ENCODE peak calls at places on chromosomes 2 and 18, in four cellular contexts. U is GM12878, C is HepG2, Q is K562. I is an unnamed sample.

GRCh38 chr2:18346364-18346763 is 214.1 kb downstream of the RDH14 start:
- DNase-seq in U (no peak), C (no peak), Q (no peak), I (no peak)

GRCh38 chr2:129193961-129194360 is 785.5 kb upstream of the RAB6C start:
- DNase-seq in U (no peak), C (no peak), Q (no peak), I (no peak)

GRCh38 chr2:174951746-174952145 is 53.4 kb downstream of the CHN1 start:
- DNase-seq in U (no peak), C (no peak), Q (no peak), I (no peak)

GRCh38 chr2:151560289-151560688 is 150.6 kb downstream of the RIF1 start:
- DNase-seq in U (no peak), C (no peak), Q (no peak), I (no peak)

GRCh38 chr18:59517446-59518171 is 158.5 kb upstream of the LMAN1 start:
- DNase-seq in U (no peak), C (peak), Q (no peak), I (peak)

GRCh38 chr2:122145805-122146204 is 390.4 kb downstream of the TSN start:
- DNase-seq in U (no peak), C (no peak), Q (no peak), I (no peak)

GRCh38 chr2:10912076-10912731 is 470 bp downstream of the KCNF1 start:
- DNase-seq in U (no peak), C (no peak), Q (no peak), I (no peak)

GRCh38 chr18:24862225-24862893 is 401.9 kb downstream of the HRH4 start:
- DNase-seq in U (no peak), C (no peak), Q (no peak), I (no peak)

GRCh38 chr2:219752731-219753130 is 125.3 kb downstream of the SLC4A3 start:
- DNase-seq in U (no peak), C (no peak), Q (no peak), I (no peak)

GRCh38 chr2:85956647-85957039 is 67.9 kb upstream of the ST3GAL5 start:
- DNase-seq in U (no peak), C (no peak), Q (no peak), I (no peak)

GRCh38 chr2:236663671-236664101 is 94.1 kb downstream of the ACKR3 start:
- DNase-seq in U (no peak), C (no peak), Q (no peak), I (no peak)

GRCh38 chr18:7168408-7168807 is 50.8 kb upstream of the LAMA1 start:
- DNase-seq in U (no peak), C (no peak), Q (no peak), I (no peak)

GRCh38 chr2:43714164-43714563 is 37.9 kb upstream of the C1GALT1C1L start:
- DNase-seq in U (no peak), C (no peak), Q (no peak), I (no peak)

GRCh38 chr2:120765911-120766757 is 30.5 kb downstream of the GLI2 start:
- DNase-seq in U (no peak), C (no peak), Q (no peak), I (no peak)

GRCh38 chr18:6465281-6465680 is 50.6 kb upstream of the L3MBTL4 start:
- DNase-seq in U (no peak), C (no peak), Q (no peak), I (no peak)

GRCh38 chr2:23595021-23595420 is 210.0 kb downstream of the KLHL29 start:
- DNase-seq in U (no peak), C (no peak), Q (no peak), I (no peak)

GRCh38 chr2:45778720-45779171 is 127.3 kb downstream of the PRKCE start:
- DNase-seq in U (peak), C (peak), Q (peak), I (peak)

GRCh38 chr18:2910751-2911425 is 64.1 kb downstream of the EMILIN2 start:
- DNase-seq in U (no peak), C (no peak), Q (no peak), I (no peak)

GRCh38 chr2:151228847-151229497 is 32.7 kb downstream of the RBM43 start:
- DNase-seq in U (no peak), C (no peak), Q (no peak), I (no peak)

GRCh38 chr2:130243359-130243758 is 45.1 kb upstream of the TUBA3E start:
- DNase-seq in U (no peak), C (no peak), Q (no peak), I (no peak)

GRCh38 chr2:229118336-229118735 is 152.8 kb downstream of the PID1 start:
- DNase-seq in U (no peak), C (no peak), Q (no peak), I (no peak)

GRCh38 chr18:23998811-23999210 is 15.7 kb upstream of the TTC39C start:
- DNase-seq in U (no peak), C (peak), Q (no peak), I (no peak)

GRCh38 chr18:59908790-59909189 is 9.0 kb downstream of the PMAIP1 start:
- DNase-seq in U (no peak), C (no peak), Q (no peak), I (no peak)

GRCh38 chr18:42196651-42197050 is 241.6 kb downstream of the PIK3C3 start:
- DNase-seq in U (no peak), C (no peak), Q (no peak), I (no peak)

GRCh38 chr18:39667905-39668304 is 2102.3 kb upstream of the CELF4 start:
- DNase-seq in U (no peak), C (no peak), Q (no peak), I (no peak)

GRCh38 chr2:235148201-235149170 is 196.7 kb downstream of the SH3BP4 start:
- DNase-seq in U (no peak), C (no peak), Q (no peak), I (no peak)

GRCh38 chr2:19336781-19337180 is 21.6 kb downstream of the OSR1 start:
- DNase-seq in U (no peak), C (no peak), Q (no peak), I (no peak)

GRCh38 chr2:33672389-33672788 is 73.3 kb upstream of the FAM98A start:
- DNase-seq in U (no peak), C (no peak), Q (no peak), I (no peak)

GRCh38 chr2:64442801-64443429 is 11.0 kb upstream of the LGALSL start:
- DNase-seq in U (no peak), C (no peak), Q (no peak), I (no peak)

GRCh38 chr2:124668161-124668560 is 643.1 kb downstream of the CNTNAP5 start:
- DNase-seq in U (no peak), C (no peak), Q (no peak), I (no peak)

GRCh38 chr2:223967981-223968380 is 10.7 kb downstream of the MRPL44 start:
- DNase-seq in U (no peak), C (no peak), Q (no peak), I (no peak)

GRCh38 chr2:53407363-53408080 is 360.1 kb upstream of the CHAC2 start:
- DNase-seq in U (no peak), C (no peak), Q (no peak), I (no peak)

GRCh38 chr2:110858135-110858737 is 125.9 kb downstream of the ACOXL start:
- DNase-seq in U (peak), C (no peak), Q (no peak), I (no peak)

GRCh38 chr18:74873629-74874028 is 276.0 kb downstream of the ZNF407 start:
- DNase-seq in U (no peak), C (no peak), Q (no peak), I (no peak)

GRCh38 chr2:60337142-60337497 is 216.3 kb downstream of the BCL11A start:
- DNase-seq in U (no peak), C (no peak), Q (no peak), I (no peak)

GRCh38 chr2:59413751-59414570 is 1139.5 kb downstream of the BCL11A start:
- DNase-seq in U (no peak), C (no peak), Q (no peak), I (no peak)

GRCh38 chr2:113138428-113139322 is 11.3 kb downstream of the IL1RN start:
- DNase-seq in U (peak), C (peak), Q (peak), I (peak)

DNA sequence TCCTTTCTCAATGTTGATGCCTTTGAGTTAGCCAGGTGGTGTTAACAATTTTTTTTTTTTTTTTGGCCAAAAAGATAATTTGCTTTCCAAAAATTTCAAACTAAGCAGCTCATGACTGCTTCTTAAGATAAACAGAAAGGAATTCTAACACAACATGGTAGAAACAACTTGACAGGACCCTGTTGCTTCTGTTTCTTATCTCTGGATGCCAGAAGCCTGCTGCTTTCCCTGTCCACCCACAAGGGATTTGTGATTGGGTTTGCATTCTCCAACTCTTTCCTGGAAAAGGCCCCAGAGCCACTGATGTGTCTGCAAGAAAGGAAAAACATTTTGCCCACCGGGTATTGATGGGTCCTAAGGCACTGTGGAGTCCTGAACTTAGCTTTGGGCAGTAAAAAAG is 217.2 kb upstream of the PKDCC start:
- DNase-seq in U (no peak), C (no peak), Q (peak), I (no peak)
- TF ChIP-seq TARDBP in U (no peak), C (no peak), Q (no peak), I (no peak)

DNA sequence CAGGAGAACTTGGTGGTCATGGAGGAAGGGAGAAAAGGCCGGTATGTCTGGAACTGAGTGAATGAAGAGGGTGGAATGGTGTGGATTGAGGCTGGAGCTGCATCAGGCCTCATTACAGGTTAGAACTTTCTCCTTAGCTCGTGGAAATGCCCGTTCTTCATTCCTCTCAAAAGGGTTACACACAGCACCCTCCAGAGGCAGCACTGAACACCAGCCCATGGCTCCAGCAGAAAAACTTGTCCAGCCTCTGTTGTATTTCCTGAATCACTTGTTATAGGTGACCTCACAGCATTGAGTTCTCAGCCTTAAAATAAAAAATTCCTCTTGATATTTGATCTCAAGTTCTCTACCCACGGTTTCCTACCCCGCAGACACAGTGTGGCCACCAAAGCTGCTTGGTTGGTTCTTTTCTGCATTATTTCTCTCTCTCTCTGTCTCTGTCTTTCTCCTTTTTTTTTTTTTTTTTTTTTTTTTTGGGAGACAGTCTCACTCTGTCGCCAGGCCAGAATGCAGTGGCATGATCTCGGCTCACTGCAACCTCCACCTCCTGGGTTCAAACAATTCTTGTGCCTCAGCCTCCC is 89.6 kb downstream of the ITGB1BP1 start:
- DNase-seq in U (no peak), C (peak), Q (peak), I (peak)
- TF ChIP-seq TARDBP in U (no peak), C (no peak), Q (no peak), I (no peak)

DNA sequence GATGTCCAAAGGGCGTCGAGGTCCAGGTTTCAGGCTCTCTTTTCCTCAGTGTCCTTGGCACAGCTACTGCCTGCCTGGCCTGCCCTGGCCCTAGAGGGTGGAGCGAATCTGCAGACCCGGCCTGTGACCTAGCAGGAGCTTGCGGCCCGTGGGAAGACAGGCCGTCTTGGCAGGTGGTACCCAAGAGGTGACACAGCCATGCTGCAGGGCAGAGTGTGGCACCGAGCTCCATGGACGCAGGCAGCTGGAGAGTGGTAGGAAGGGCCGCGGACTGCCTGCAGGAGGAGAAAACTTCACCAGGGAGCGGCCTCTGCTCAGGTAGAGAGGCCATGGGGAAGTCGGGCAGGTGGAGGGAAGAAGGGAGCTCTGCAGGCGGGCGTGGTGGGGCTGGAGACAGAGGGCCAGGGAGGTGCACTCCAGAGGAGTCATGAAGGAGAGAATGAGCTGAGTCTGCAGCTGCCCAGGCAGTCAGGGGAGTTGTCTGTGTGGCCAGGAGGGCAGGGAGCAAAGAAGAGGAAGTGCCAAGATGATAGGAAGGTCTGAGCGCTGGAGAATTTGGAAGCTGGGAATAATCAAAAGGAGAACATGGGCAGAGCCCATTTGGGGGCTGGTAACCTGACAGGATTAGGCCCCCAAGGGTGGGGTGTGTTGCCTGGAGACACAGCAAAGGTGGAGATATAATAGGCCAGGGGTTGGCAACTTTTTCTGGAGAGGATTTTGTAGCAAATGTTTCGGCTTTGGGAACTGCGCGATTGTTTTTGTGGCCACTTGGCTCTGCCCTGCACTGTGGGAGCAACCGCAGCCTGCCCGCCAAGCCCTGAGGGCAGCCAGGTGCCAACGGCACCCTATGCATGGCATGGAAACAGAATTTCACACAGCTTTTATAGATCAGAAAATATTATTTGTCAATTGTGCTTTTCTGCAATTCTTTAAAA is 154.4 kb upstream of the PXDN start:
- DNase-seq in U (no peak), C (no peak), Q (no peak), I (no peak)
- TF ChIP-seq TARDBP in U (no peak), C (no peak), Q (no peak), I (no peak)

GRCh38 chr2:215712850-215713230 is 277.0 kb upstream of the FN1 start:
- DNase-seq in U (no peak), C (peak), Q (no peak), I (no peak)

GRCh38 chr2:215716971-215717370 is 281.1 kb upstream of the FN1 start:
- DNase-seq in U (no peak), C (no peak), Q (no peak), I (no peak)

GRCh38 chr2:215713393-215713792 is 277.5 kb upstream of the FN1 start:
- DNase-seq in U (no peak), C (peak), Q (no peak), I (no peak)

GRCh38 chr2:215711484-215712034 is 275.7 kb upstream of the FN1 start:
- DNase-seq in U (no peak), C (peak), Q (no peak), I (no peak)

DNA sequence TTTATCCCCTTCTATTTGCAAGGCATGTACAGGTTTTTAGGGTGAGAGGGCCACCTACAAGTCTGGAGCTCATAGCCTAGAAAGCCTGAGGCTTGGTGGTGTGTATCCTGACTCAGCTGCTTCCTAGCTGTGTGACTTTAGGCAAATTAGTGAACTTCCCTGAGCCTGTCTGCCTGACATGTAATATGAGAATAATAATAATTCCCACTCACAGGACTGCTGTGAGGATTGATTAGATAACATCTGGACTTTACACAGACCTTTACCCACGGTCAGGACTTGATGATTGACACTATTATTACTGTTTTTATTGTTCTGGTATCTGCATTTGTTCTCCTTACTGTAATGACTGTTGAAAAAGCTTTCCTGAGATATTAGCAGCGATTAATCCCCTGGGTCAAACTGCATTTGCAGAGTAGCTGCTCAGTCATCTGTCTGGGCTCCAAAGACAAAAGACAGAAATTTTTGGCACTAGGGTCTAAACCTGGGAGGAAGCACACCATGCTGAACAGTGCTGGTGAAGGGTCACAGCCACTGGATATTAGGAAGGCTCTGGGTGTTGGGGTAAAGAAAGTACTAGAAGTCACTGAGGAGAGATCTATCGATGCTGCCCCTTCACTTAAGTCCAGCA is 276.5 kb upstream of the FN1 start:
- DNase-seq in U (no peak), C (peak), Q (no peak), I (no peak)
- TF ChIP-seq TARDBP in U (no peak), C (no peak), Q (no peak), I (no peak)

DNA sequence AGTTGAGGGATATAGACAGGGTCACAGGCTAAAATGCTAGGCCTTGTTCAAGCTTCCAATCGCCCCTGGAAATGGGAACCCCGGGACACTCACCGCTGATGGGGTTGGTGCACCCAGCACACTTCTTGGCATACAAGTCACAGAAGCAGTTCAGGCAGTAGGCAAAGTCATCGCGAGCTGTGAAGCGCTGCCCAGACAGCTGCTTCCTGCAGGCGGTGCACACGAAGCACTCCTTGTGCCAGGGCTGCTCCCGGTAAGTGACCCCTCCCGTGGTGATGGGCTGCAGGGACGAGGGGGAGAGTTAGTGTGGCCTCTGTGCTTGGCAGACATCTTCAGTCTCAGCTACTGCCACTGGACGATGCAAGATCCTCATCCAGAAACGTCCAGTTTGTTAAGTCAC is 25.9 kb downstream of the C2orf49 start:
- DNase-seq in U (no peak), C (no peak), Q (no peak), I (no peak)
- TF ChIP-seq TARDBP in U (no peak), C (no peak), Q (no peak), I (no peak)

DNA sequence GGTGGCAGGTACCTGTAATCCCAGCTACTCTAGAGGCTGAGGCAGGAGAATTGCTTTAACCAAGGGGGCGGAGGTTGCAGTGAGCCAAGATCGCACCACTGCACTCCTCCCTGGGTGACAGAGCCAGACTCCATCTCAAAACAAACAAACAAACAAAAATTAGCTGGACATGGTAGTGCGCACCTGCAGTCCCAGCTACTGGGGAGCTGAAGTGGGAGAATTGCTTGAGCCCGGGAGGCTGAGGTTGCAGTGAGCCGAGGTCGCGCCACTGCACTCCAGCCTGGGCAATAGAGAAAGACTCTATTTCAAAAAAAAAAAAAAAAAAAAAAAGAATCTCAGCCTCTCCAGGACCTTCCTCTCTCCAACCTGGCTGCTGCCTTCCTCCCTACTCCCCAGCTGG is 20.1 kb downstream of the SRSF7 start:
- DNase-seq in U (no peak), C (no peak), Q (no peak), I (no peak)
- TF ChIP-seq TARDBP in U (no peak), C (no peak), Q (no peak), I (no peak)

I was measured in HEK293T.